ENCODE peak calls at places on chromosomes 2 and 18, in seven cellular contexts. N, W, Q, D, F, X and E are unnamed samples.

GRCh38 chr2:181955010-181955409 is 30.6 kb upstream of the PPP1R1C start:
- DNase-seq in N (no peak), W (peak; percentile 54), Q (no peak), D (peak; percentile 79), F (no peak), X (no peak), E (no peak)

GRCh38 chr2:233385489-233386044 is 31.3 kb downstream of the DGKD start:
- DNase-seq in N (no peak), W (no peak), Q (no peak), D (no peak), F (no peak), X (no peak), E (no peak)

GRCh38 chr2:212254331-212254730 is 284.3 kb downstream of the ERBB4 start:
- DNase-seq in N (no peak), W (no peak), Q (no peak), D (peak; percentile 17), F (no peak), X (no peak), E (no peak)

GRCh38 chr2:232260075-232260474 is 118.5 kb upstream of the ALPP start:
- DNase-seq in N (no peak), W (no peak), Q (no peak), D (peak; percentile 61), F (peak; percentile 27), X (no peak), E (no peak)

GRCh38 chr2:64952896-64953482 is 36.2 kb upstream of the SLC1A4 start:
- DNase-seq in N (no peak), W (peak; percentile 70), Q (no peak), D (peak; percentile 80), F (no peak), X (no peak), E (no peak)

GRCh38 chr2:176821350-176821749 is 391.2 kb upstream of the HNRNPA3 start:
- DNase-seq in N (no peak), W (peak; percentile 8), Q (no peak), D (no peak), F (no peak), X (no peak), E (no peak)

GRCh38 chr2:43437363-43437762 is 158.5 kb downstream of the THADA start:
- DNase-seq in N (no peak), W (no peak), Q (no peak), D (no peak), F (no peak), X (no peak), E (no peak)

GRCh38 chr2:182824759-182825143 is 41.7 kb downstream of the FRZB start:
- DNase-seq in N (no peak), W (no peak), Q (no peak), D (no peak), F (no peak), X (no peak), E (no peak)

GRCh38 chr2:196758474-196759377 is 40.8 kb downstream of the GTF3C3 start:
- DNase-seq in N (no peak), W (peak; percentile 12), Q (no peak), D (peak; percentile 18), F (no peak), X (no peak), E (no peak)

GRCh38 chr2:105308785-105309540 is 20.6 kb downstream of the TGFBRAP1 start:
- DNase-seq in N (no peak), W (no peak), Q (peak; percentile 65), D (no peak), F (no peak), X (peak; percentile 31), E (no peak)

GRCh38 chr2:176419591-176420071 is 150.4 kb downstream of the MTX2 start:
- DNase-seq in N (no peak), W (no peak), Q (no peak), D (peak; percentile 39), F (no peak), X (no peak), E (no peak)

GRCh38 chr2:83081835-83082522 is 1377.1 kb downstream of the SUCLG1 start:
- DNase-seq in N (no peak), W (no peak), Q (no peak), D (peak; percentile 55), F (peak; percentile 6), X (no peak), E (no peak)

GRCh38 chr2:179692610-179693009 is 168.8 kb downstream of the ZNF385B start:
- DNase-seq in N (no peak), W (no peak), Q (no peak), D (no peak), F (no peak), X (no peak), E (no peak)

GRCh38 chr2:231907765-231908164 is 18.4 kb downstream of the NPPC start:
- DNase-seq in N (no peak), W (no peak), Q (no peak), D (no peak), F (no peak), X (no peak), E (no peak)

GRCh38 chr2:45625824-45626223 is 14.8 kb upstream of the SRBD1 start:
- DNase-seq in N (no peak), W (no peak), Q (no peak), D (peak; percentile 24), F (no peak), X (no peak), E (no peak)

GRCh38 chr18:23864620-23865019 is 149.9 kb upstream of the TTC39C start:
- DNase-seq in N (no peak), W (no peak), Q (no peak), D (no peak), F (no peak), X (no peak), E (peak; percentile 16)

GRCh38 chr18:4455113-4455811 is at the start of gene DLGAP1:
- DNase-seq in N (peak; percentile 79), W (no peak), Q (peak; percentile 62), D (peak; percentile 44), F (no peak), X (no peak), E (peak; percentile 60)

GRCh38 chr2:184597571-184597980 is 753 bp upstream of the ZNF804A start:
- DNase-seq in N (peak; percentile 27), W (no peak), Q (peak; percentile 51), D (peak; percentile 19), F (peak; percentile 8), X (peak; percentile 10), E (no peak)

GRCh38 chr2:161238559-161239415 is 69.4 kb upstream of the PSMD14 start:
- DNase-seq in N (peak; percentile 64), W (peak; percentile 50), Q (peak; percentile 65), D (peak; percentile 65), F (no peak), X (peak; percentile 69), E (no peak)

GRCh38 chr2:118752762-118753429 is 94.6 kb downstream of the EN1 start:
- DNase-seq in N (no peak), W (no peak), Q (no peak), D (no peak), F (no peak), X (no peak), E (no peak)

GRCh38 chr2:116952254-116952653 is 862.2 kb upstream of the DDX18 start:
- DNase-seq in N (no peak), W (no peak), Q (no peak), D (peak; percentile 17), F (no peak), X (no peak), E (no peak)

DNA sequence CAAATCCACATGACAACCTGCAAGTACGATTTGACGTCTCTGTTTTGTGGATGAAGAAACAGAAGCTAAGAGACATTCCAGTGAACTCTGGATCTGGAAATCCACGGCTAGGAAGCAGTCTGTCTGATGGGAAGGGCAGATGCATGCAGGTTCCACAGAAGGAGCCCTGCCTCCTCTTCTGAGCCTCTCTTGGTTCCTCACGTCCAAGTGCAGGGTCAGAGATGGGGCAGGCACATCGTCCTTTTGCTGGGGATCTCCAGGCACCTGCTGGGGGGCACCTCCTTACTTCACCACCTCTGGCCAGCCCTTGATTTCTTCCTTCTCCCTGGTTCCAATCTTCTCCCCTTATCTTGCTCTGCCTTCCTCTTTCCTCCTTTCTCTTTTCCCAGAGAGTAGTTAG is 137.9 kb downstream of the BCL2 start:
- DNase-seq in N (no peak), W (no peak), Q (no peak), D (no peak), F (no peak), X (no peak), E (no peak)
- H3K4me3 ChIP-seq in N (no peak overlapping the region), W (no peak overlapping the region), Q (no peak overlapping the region), D (no peak overlapping the region), F (no peak overlapping the region), X (no peak overlapping the region), E (no peak overlapping the region)

GRCh38 chr2:96470089-96470488 is 35.1 kb downstream of the NEURL3 start:
- DNase-seq in N (no peak), W (no peak), Q (no peak), D (no peak), F (no peak), X (no peak), E (no peak)

GRCh38 chr2:96470636-96471035 is 34.5 kb downstream of the NEURL3 start:
- DNase-seq in N (peak; percentile 17), W (peak; percentile 55), Q (peak; percentile 80), D (no peak), F (peak; percentile 19), X (peak; percentile 41), E (no peak)

GRCh38 chr2:96471772-96472171 is 33.4 kb downstream of the NEURL3 start:
- DNase-seq in N (no peak), W (no peak), Q (no peak), D (no peak), F (no peak), X (no peak), E (no peak)

GRCh38 chr2:96464651-96465050 is 40.5 kb downstream of the NEURL3 start:
- DNase-seq in N (no peak), W (no peak), Q (no peak), D (no peak), F (no peak), X (no peak), E (no peak)

DNA sequence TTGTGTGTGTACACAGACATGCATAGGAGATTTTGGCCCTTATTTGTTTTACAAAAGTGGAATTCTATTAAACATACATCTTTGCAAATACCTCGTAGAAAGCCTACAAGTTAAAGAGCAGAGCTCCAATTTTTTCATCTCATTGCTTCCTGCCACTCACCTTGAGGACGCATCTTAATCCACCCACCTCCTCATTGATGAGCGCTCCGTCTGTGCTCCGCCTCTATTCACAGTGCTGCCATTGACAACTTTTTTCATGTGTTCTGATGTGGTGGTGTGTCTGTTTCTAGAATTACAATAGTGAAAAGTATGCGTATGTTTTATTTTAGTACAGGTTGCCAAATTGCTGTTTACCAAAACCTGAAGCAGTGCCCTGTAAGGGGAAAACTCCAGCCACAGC is 36.3 kb downstream of the NEURL3 start:
- DNase-seq in N (no peak), W (no peak), Q (no peak), D (no peak), F (no peak), X (no peak), E (no peak)
- H3K4me3 ChIP-seq in N (no peak overlapping the region), W (no peak overlapping the region), Q (no peak overlapping the region), D (no peak overlapping the region), F (no peak overlapping the region), X (no peak overlapping the region), E (no peak overlapping the region)

GRCh38 chr2:224334083-224334482 is 67.8 kb downstream of the FAM124B start:
- DNase-seq in N (no peak), W (no peak), Q (no peak), D (no peak), F (no peak), X (no peak), E (no peak)
- H3K4me3 ChIP-seq in N (no peak overlapping the region), W (no peak overlapping the region), Q (no peak overlapping the region), D (no peak overlapping the region), F (no peak overlapping the region), X (no peak overlapping the region), E (no peak overlapping the region)

DNA sequence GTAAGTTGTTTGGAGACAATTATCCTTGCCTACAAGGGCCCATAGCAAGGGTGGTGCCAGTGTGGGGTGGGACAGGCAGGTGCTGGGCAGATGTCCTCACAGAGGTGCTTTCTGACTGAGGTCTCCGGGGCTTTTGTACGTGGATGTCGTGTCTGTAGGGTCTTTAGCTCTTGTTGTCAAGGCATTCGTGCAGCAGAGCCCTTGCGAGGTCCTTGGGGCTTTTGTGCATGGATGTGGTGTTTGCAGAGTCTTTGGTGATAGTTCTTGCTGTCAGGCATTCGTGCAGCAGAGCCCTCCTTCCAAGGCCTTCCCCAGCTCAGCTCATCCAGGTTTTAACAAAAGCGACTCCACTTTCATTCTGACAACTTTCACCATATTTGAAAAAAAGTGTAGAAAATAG is 116.0 kb upstream of the TMEM18 start:
- DNase-seq in N (no peak), W (no peak), Q (no peak), D (no peak), F (no peak), X (no peak), E (no peak)
- H3K4me3 ChIP-seq in N (no peak overlapping the region), W (no peak overlapping the region), Q (no peak overlapping the region), D (no peak overlapping the region), F (no peak overlapping the region), X (no peak overlapping the region), E (no peak overlapping the region)